ENCODE peak calls at places on chromosomes 6 and 20, in seven cellular contexts. One of them, this sample, is unnamed.

GRCh38 chr6:17908831-17909230 is 78.6 kb downstream of the KIF13A start:
- DNase-seq in HS-5: no peak
- DNase-seq in endothelial cell of umbilical vein: no peak
- DNase-seq in stimulated activated naive CD8-positive, alpha-beta T cell treated with anti-CD3 and anti-CD28 coated beads, Interleukin-15, amount 100 ng/mL, for 72 hours: no peak
- DNase-seq in mucosa of gallbladder: no peak
- DNase-seq in H9: no peak
- DNase-seq in activated CD4-positive, alpha-beta T cell treated with anti-CD3 and anti-CD28 coated beads for 4 hours: no peak
- DNase-seq in this sample: no peak

GRCh38 chr6:25083784-25084507 is 148.2 kb upstream of the RIPOR2 start:
- DNase-seq in mucosa of gallbladder: peak
- DNase-seq in endothelial cell of umbilical vein: no peak
- DNase-seq in stimulated activated naive CD8-positive, alpha-beta T cell treated with anti-CD3 and anti-CD28 coated beads, Interleukin-15, amount 100 ng/mL, for 72 hours: no peak
- DNase-seq in activated CD4-positive, alpha-beta T cell treated with anti-CD3 and anti-CD28 coated beads for 4 hours: no peak
- DNase-seq in HS-5: no peak
- DNase-seq in H9: no peak
- DNase-seq in this sample: no peak

GRCh38 chr20:58550661-58551060 is 35.5 kb upstream of the APCDD1L start:
- DNase-seq in endothelial cell of umbilical vein: peak
- DNase-seq in HS-5: no peak
- DNase-seq in stimulated activated naive CD8-positive, alpha-beta T cell treated with anti-CD3 and anti-CD28 coated beads, Interleukin-15, amount 100 ng/mL, for 72 hours: no peak
- DNase-seq in activated CD4-positive, alpha-beta T cell treated with anti-CD3 and anti-CD28 coated beads for 4 hours: no peak
- DNase-seq in H9: peak
- DNase-seq in mucosa of gallbladder: no peak
- DNase-seq in this sample: no peak

GRCh38 chr6:133236898-133237297 is 4.3 kb upstream of the EYA4 start:
- DNase-seq in activated CD4-positive, alpha-beta T cell treated with anti-CD3 and anti-CD28 coated beads for 4 hours: no peak
- DNase-seq in endothelial cell of umbilical vein: no peak
- DNase-seq in stimulated activated naive CD8-positive, alpha-beta T cell treated with anti-CD3 and anti-CD28 coated beads, Interleukin-15, amount 100 ng/mL, for 72 hours: no peak
- DNase-seq in HS-5: peak
- DNase-seq in H9: no peak
- DNase-seq in mucosa of gallbladder: no peak
- DNase-seq in this sample: no peak

GRCh38 chr6:106107043-106107613 is 21.0 kb downstream of the PRDM1 start:
- DNase-seq in HS-5: no peak
- DNase-seq in activated CD4-positive, alpha-beta T cell treated with anti-CD3 and anti-CD28 coated beads for 4 hours: no peak
- DNase-seq in stimulated activated naive CD8-positive, alpha-beta T cell treated with anti-CD3 and anti-CD28 coated beads, Interleukin-15, amount 100 ng/mL, for 72 hours: no peak
- DNase-seq in endothelial cell of umbilical vein: no peak
- DNase-seq in H9: no peak
- DNase-seq in mucosa of gallbladder: no peak
- DNase-seq in this sample: no peak

GRCh38 chr6:133983099-133983939 is 30.3 kb downstream of the TBPL1 start:
- DNase-seq in endothelial cell of umbilical vein: no peak
- DNase-seq in activated CD4-positive, alpha-beta T cell treated with anti-CD3 and anti-CD28 coated beads for 4 hours: peak
- DNase-seq in stimulated activated naive CD8-positive, alpha-beta T cell treated with anti-CD3 and anti-CD28 coated beads, Interleukin-15, amount 100 ng/mL, for 72 hours: no peak
- DNase-seq in HS-5: no peak
- DNase-seq in mucosa of gallbladder: no peak
- DNase-seq in H9: no peak
- DNase-seq in this sample: no peak

GRCh38 chr20:3173582-3174441 is 463 bp upstream of the LZTS3 start:
- DNase-seq in HS-5: no peak
- DNase-seq in endothelial cell of umbilical vein: peak
- DNase-seq in H9: peak
- DNase-seq in mucosa of gallbladder: peak
- DNase-seq in stimulated activated naive CD8-positive, alpha-beta T cell treated with anti-CD3 and anti-CD28 coated beads, Interleukin-15, amount 100 ng/mL, for 72 hours: peak
- DNase-seq in activated CD4-positive, alpha-beta T cell treated with anti-CD3 and anti-CD28 coated beads for 4 hours: peak
- DNase-seq in this sample: peak

GRCh38 chr6:6661684-6662083 is 73.2 kb downstream of the LY86 start:
- DNase-seq in stimulated activated naive CD8-positive, alpha-beta T cell treated with anti-CD3 and anti-CD28 coated beads, Interleukin-15, amount 100 ng/mL, for 72 hours: no peak
- DNase-seq in H9: no peak
- DNase-seq in HS-5: no peak
- DNase-seq in activated CD4-positive, alpha-beta T cell treated with anti-CD3 and anti-CD28 coated beads for 4 hours: no peak
- DNase-seq in endothelial cell of umbilical vein: peak
- DNase-seq in mucosa of gallbladder: peak
- DNase-seq in this sample: no peak

GRCh38 chr20:11891081-11891826 is 26.4 kb upstream of the BTBD3 start:
- DNase-seq in activated CD4-positive, alpha-beta T cell treated with anti-CD3 and anti-CD28 coated beads for 4 hours: no peak
- DNase-seq in mucosa of gallbladder: peak
- DNase-seq in stimulated activated naive CD8-positive, alpha-beta T cell treated with anti-CD3 and anti-CD28 coated beads, Interleukin-15, amount 100 ng/mL, for 72 hours: peak
- DNase-seq in endothelial cell of umbilical vein: peak
- DNase-seq in H9: peak
- DNase-seq in HS-5: no peak
- DNase-seq in this sample: peak

GRCh38 chr20:20094410-20094809 is 42.1 kb downstream of the CFAP61 start:
- DNase-seq in HS-5: no peak
- DNase-seq in mucosa of gallbladder: no peak
- DNase-seq in H9: no peak
- DNase-seq in activated CD4-positive, alpha-beta T cell treated with anti-CD3 and anti-CD28 coated beads for 4 hours: no peak
- DNase-seq in stimulated activated naive CD8-positive, alpha-beta T cell treated with anti-CD3 and anti-CD28 coated beads, Interleukin-15, amount 100 ng/mL, for 72 hours: no peak
- DNase-seq in endothelial cell of umbilical vein: no peak
- DNase-seq in this sample: no peak

GRCh38 chr6:73803562-73804221 is 107.7 kb downstream of the CD109 start:
- DNase-seq in endothelial cell of umbilical vein: peak
- DNase-seq in activated CD4-positive, alpha-beta T cell treated with anti-CD3 and anti-CD28 coated beads for 4 hours: no peak
- DNase-seq in HS-5: peak
- DNase-seq in mucosa of gallbladder: no peak
- DNase-seq in H9: peak
- DNase-seq in stimulated activated naive CD8-positive, alpha-beta T cell treated with anti-CD3 and anti-CD28 coated beads, Interleukin-15, amount 100 ng/mL, for 72 hours: no peak
- DNase-seq in this sample: no peak